ENCODE peak calls at places on chromosomes 7 and 10, in nine cellular contexts. N is MV-4-11; V is hippocampal formation; Z is hypothalamus; K is Ammon's horn; E is AG08396; A is activated CD4-positive, alpha-beta T cell treated with anti-CD3 and anti-CD28 coated beads, Interleukin-2, amount 10 ng/mL, durations not matched to agents 7 days and 5 days; Y is stimulated activated CD4-positive, alpha-beta T cell treated with anti-CD3 and anti-CD28 coated beads, Interleukin-15, amount 100 ng/mL, for 48 hours; Q is colonic mucosa. T is an unnamed sample.

GRCh38 chr7:51472873-51473272 is 156.3 kb upstream of the COBL start:
- DNase-seq in V (no peak), Q (no peak), N (no peak), A (no peak), Y (no peak), E (no peak), Z (no peak), K (no peak), T (no peak)

GRCh38 chr10:47299989-47300931 is at the start of gene GDF10:
- DNase-seq in Y (no peak), Z (no peak), V (no peak), N (no peak), E (no peak), Q (no peak), A (no peak), K (no peak), T (peak)

GRCh38 chr10:89946106-89946505 is 244.7 kb downstream of the KIF20B start:
- DNase-seq in Z (no peak), A (no peak), K (no peak), Y (no peak), Q (no peak), N (no peak), E (no peak), V (no peak), T (peak)

GRCh38 chr7:95865716-95866371 is 93.5 kb downstream of the DYNC1I1 start:
- DNase-seq in A (no peak), K (no peak), Y (no peak), Z (no peak), E (no peak), V (no peak), N (peak), Q (no peak), T (peak)

GRCh38 chr10:35300063-35300699 is 36.1 kb upstream of the CCNY start:
- DNase-seq in Q (peak), Y (no peak), V (peak), Z (peak), A (no peak), E (peak), N (peak), K (peak), T (no peak)

GRCh38 chr7:137078781-137079180 is 210.3 kb downstream of the CHRM2 start:
- DNase-seq in N (no peak), E (no peak), A (no peak), Y (no peak), Z (no peak), K (no peak), Q (no peak), V (no peak), T (no peak)

GRCh38 chr7:21041666-21042065 is 255.0 kb upstream of the SP8 start:
- DNase-seq in K (no peak), Q (no peak), Y (no peak), N (no peak), V (no peak), E (no peak), Z (no peak), A (no peak), T (no peak)

GRCh38 chr7:155702616-155703015 is 58.2 kb downstream of the RBM33 start:
- DNase-seq in E (no peak), N (no peak), K (no peak), V (no peak), Z (no peak), A (no peak), Q (no peak), Y (no peak), T (no peak)

GRCh38 chr10:110636932-110637557 is 7.1 kb upstream of the RBM20 start:
- DNase-seq in K (no peak), N (no peak), A (no peak), Y (no peak), Q (no peak), E (no peak), Z (no peak), V (no peak), T (peak)

GRCh38 chr10:11462071-11462470 is 149.4 kb downstream of the USP6NL start:
- DNase-seq in V (no peak), N (peak), Y (no peak), Z (no peak), Q (no peak), A (no peak), E (no peak), K (no peak), T (no peak)

GRCh38 chr7:2706685-2707126 is 18.7 kb downstream of the AMZ1 start:
- DNase-seq in K (no peak), Q (no peak), Z (no peak), A (no peak), Y (no peak), N (no peak), V (no peak), E (no peak), T (no peak)

GRCh38 chr7:128032605-128033235 is 1.5 kb upstream of the LRRC4 start:
- DNase-seq in Q (no peak), Y (no peak), Z (peak), N (no peak), A (no peak), V (no peak), E (no peak), K (no peak), T (no peak)

GRCh38 chr7:157044151-157044687 is 33.8 kb upstream of the MNX1 start:
- DNase-seq in A (no peak), V (no peak), Y (no peak), N (no peak), Q (no peak), E (no peak), K (no peak), Z (no peak), T (no peak)

GRCh38 chr10:15710455-15710854 is 9.3 kb downstream of the ITGA8 start:
- DNase-seq in K (no peak), Y (no peak), Q (no peak), Z (no peak), A (no peak), V (no peak), E (no peak), N (no peak), T (no peak)

GRCh38 chr7:35012155-35012554 is 25.1 kb downstream of the DPY19L1 start:
- DNase-seq in Z (no peak), N (no peak), Y (no peak), Q (peak), A (no peak), K (no peak), V (no peak), E (no peak), T (no peak)

GRCh38 chr10:101041252-101041761 is 10.3 kb downstream of the SFXN3 start:
- DNase-seq in Q (peak), N (peak), Z (peak), V (peak), Y (no peak), A (peak), E (peak), K (peak), T (peak)

GRCh38 chr7:102992820-102993531 is 80.2 kb downstream of the LRRC17 start:
- DNase-seq in Z (no peak), N (peak), V (no peak), Y (no peak), K (peak), A (no peak), Q (peak), E (no peak), T (peak)

GRCh38 chr10:6844251-6844650 is 264.2 kb upstream of the PRKCQ start:
- DNase-seq in E (no peak), V (no peak), N (peak), Z (no peak), Q (no peak), A (no peak), Y (no peak), K (no peak), T (no peak)

GRCh38 chr7:132218876-132219275 is 357.4 kb downstream of the PLXNA4 start:
- DNase-seq in A (no peak), E (no peak), K (no peak), N (no peak), Q (no peak), Z (no peak), Y (no peak), V (no peak), T (peak)

GRCh38 chr7:139452948-139453672 is 30.4 kb downstream of the KLRG2 start:
- DNase-seq in Q (no peak), Z (no peak), K (no peak), V (no peak), N (no peak), A (no peak), Y (no peak), E (peak), T (no peak)

GRCh38 chr10:131746785-131747184 is 154.0 kb upstream of the PPP2R2D start:
- DNase-seq in K (no peak), Q (no peak), Y (no peak), N (peak), A (no peak), V (no peak), Z (no peak), E (no peak), T (no peak)

T was measured in DMS53.